ENCODE peak calls at places on chromosome 13, in eight cellular contexts. T is tibial artery, M is heart right ventricle, D is dorsolateral prefrontal cortex, I is lower lobe of right lung, N is ovary, O is left ventricle myocardium inferior, U is A673. J is an unnamed sample.

GRCh38 chr13:113666324-113666660 is 727 bp upstream of the GRK1 start:
- DNase-seq in T (peak), I (peak), N (no peak), O (peak), U (no peak), D (no peak), M (no peak), J (no peak)

GRCh38 chr13:49063526-49063925 is 87.8 kb downstream of the FNDC3A start:
- DNase-seq in N (no peak), T (no peak), D (no peak), I (no peak), U (no peak), O (no peak), M (no peak), J (no peak)

GRCh38 chr13:106373989-106374572 is 161.4 kb downstream of the EFNB2 start:
- DNase-seq in I (no peak), M (no peak), O (no peak), N (no peak), U (no peak), D (no peak), T (no peak), J (no peak)

GRCh38 chr13:72205773-72206172 is 338.8 kb upstream of the DACH1 start:
- DNase-seq in U (no peak), T (no peak), D (no peak), I (no peak), N (no peak), O (no peak), M (no peak), J (no peak)

GRCh38 chr13:35489050-35489449 is 12.6 kb upstream of the MAB21L1 start:
- DNase-seq in D (no peak), T (no peak), M (no peak), N (no peak), U (no peak), O (no peak), I (no peak), J (no peak)

GRCh38 chr13:51154029-51154555 is 43.0 kb upstream of the C13orf42 start:
- DNase-seq in I (no peak), T (no peak), O (no peak), D (no peak), N (no peak), M (no peak), U (peak), J (no peak)

GRCh38 chr13:83992566-83993358 is 110.5 kb upstream of the SLITRK1 start:
- DNase-seq in O (no peak), I (no peak), T (no peak), U (no peak), D (no peak), N (no peak), M (no peak), J (no peak)

GRCh38 chr13:50079278-50080157 is 64.3 kb downstream of the KCNRG start:
- DNase-seq in N (no peak), U (no peak), D (no peak), T (no peak), M (no peak), I (no peak), O (no peak), J (no peak)

GRCh38 chr13:113880651-113881611 is 17.1 kb upstream of the GAS6 start:
- DNase-seq in U (no peak), T (peak), M (no peak), D (no peak), O (no peak), I (no peak), N (no peak), J (no peak)

GRCh38 chr13:101433895-101434294 is 17.6 kb upstream of the NALCN start:
- DNase-seq in U (no peak), T (no peak), M (no peak), I (no peak), O (no peak), D (no peak), N (no peak), J (no peak)

GRCh38 chr13:97258801-97259200 is 36.7 kb downstream of the MBNL2 start:
- DNase-seq in I (no peak), U (no peak), M (no peak), O (no peak), N (no peak), T (no peak), D (no peak), J (no peak)
- H3K27ac ChIP-seq in I (peak), U (no peak), M (peak), O (peak), N (peak), T (peak), D (no peak), J (no peak)

GRCh38 chr13:29105779-29106178 is 285.6 kb downstream of the MTUS2 start:
- DNase-seq in I (no peak), U (no peak), O (no peak), T (no peak), D (no peak), M (no peak), N (no peak), J (no peak)
- H3K27ac ChIP-seq in I (no peak), U (no peak), O (no peak), T (no peak), D (no peak), M (no peak), N (no peak), J (no peak)

DNA sequence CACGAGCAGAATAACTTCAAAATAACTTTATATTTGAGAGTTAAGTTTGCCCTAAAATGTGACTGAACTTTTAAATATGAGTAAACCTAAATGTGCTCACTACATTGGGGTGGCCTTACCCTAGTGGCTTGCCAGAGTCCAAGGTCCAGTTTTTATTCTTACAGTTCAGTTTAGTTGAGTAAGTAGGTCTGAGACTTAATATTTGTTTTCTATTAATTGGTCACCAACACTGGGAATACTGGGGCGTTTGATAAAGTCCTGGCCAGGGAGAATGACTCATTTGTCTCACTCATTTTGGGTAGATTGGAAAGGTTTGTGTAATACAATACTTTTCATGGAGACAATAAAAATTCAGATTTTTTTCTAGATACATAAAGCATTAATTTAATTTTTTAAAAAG is 127.8 kb upstream of the SPATA13 start:
- DNase-seq in N (no peak), O (no peak), M (no peak), D (no peak), T (no peak), U (no peak), I (no peak), J (no peak)
- H3K27ac ChIP-seq in N (no peak), O (peak), M (peak), D (no peak), T (peak), U (no peak), I (peak), J (no peak)

GRCh38 chr13:92806215-92806614 is 420.4 kb upstream of the GPC6 start:
- DNase-seq in D (no peak), T (no peak), U (no peak), M (no peak), O (no peak), I (no peak), N (no peak), J (no peak)
- H3K27ac ChIP-seq in D (no peak), T (peak), U (no peak), M (peak), O (peak), I (peak), N (peak), J (peak)

GRCh38 chr13:59442461-59442860 is 721.3 kb downstream of the DIAPH3 start:
- DNase-seq in N (no peak), D (no peak), I (no peak), U (no peak), O (no peak), T (no peak), M (no peak), J (no peak)
- H3K27ac ChIP-seq in N (no peak), D (no peak), I (no peak), U (no peak), O (no peak), T (no peak), M (no peak), J (no peak)

GRCh38 chr13:109941951-109942350 is 155.6 kb upstream of the IRS2 start:
- DNase-seq in T (no peak), I (no peak), O (no peak), M (no peak), N (no peak), U (peak), D (no peak), J (no peak)
- H3K27ac ChIP-seq in T (no peak), I (no peak), O (no peak), M (no peak), N (no peak), U (no peak), D (no peak), J (no peak)

GRCh38 chr13:94947392-94947791 is 235.0 kb upstream of the SOX21 start:
- DNase-seq in O (no peak), M (no peak), T (no peak), N (no peak), I (no peak), D (no peak), U (no peak), J (no peak)
- H3K27ac ChIP-seq in O (no peak), M (no peak), T (no peak), N (no peak), I (no peak), D (peak), U (no peak), J (peak)

GRCh38 chr13:77728265-77728966 is 30.9 kb downstream of the SLAIN1 start:
- DNase-seq in I (no peak), O (no peak), T (no peak), U (peak), D (peak), M (no peak), N (no peak), J (no peak)

GRCh38 chr13:77737583-77738200 is 40.2 kb downstream of the SLAIN1 start:
- DNase-seq in T (no peak), M (no peak), D (no peak), U (no peak), N (no peak), O (no peak), I (no peak), J (no peak)

GRCh38 chr13:77733674-77734073 is 36.2 kb downstream of the SLAIN1 start:
- DNase-seq in O (no peak), I (no peak), M (no peak), N (no peak), D (peak), T (no peak), U (no peak), J (no peak)

GRCh38 chr13:77729502-77730221 is 32.2 kb downstream of the SLAIN1 start:
- DNase-seq in U (no peak), M (no peak), T (no peak), D (no peak), I (no peak), O (no peak), N (no peak), J (no peak)

DNA sequence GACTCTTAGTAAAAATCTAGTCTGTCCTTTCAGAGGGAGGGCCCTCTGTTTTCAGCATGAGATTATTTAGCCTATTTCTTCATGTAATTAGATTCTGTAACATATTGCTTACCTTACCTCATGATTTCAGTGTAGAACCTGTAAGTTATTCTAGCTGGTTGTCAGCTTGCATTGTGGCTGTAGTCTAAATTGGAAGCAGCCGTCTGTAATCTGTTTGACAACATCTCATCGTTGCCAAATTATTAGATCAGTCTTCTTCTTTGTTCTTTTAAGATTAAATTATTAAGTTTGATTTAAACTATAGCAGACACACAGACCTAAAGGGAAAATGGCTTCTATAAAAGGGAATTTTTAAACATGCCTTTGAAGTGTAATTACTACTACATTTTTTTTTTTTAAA is 34.8 kb downstream of the SLAIN1 start:
- DNase-seq in O (no peak), N (no peak), U (no peak), T (no peak), D (no peak), I (no peak), M (no peak), J (no peak)
- H3K27ac ChIP-seq in O (no peak), N (no peak), U (no peak), T (no peak), D (peak), I (no peak), M (no peak), J (peak)